ENCODE peak calls at places on chromosomes 1 and 21, in five cellular contexts. P, U, Q, D and X are unnamed samples.

GRCh38 chr1:12464627-12465056 is 153.4 kb downstream of the DHRS3 start:
- DNase-seq in P (no peak), U (no peak), Q (no peak), D (no peak), X (no peak)

GRCh38 chr1:100322436-100323211 is 29.7 kb upstream of the CDC14A start:
- DNase-seq in P (no peak), U (no peak), Q (no peak), D (peak), X (no peak)

GRCh38 chr21:29360799-29361765 is 62.4 kb downstream of the BACH1 start:
- DNase-seq in P (no peak), U (no peak), Q (no peak), D (no peak), X (no peak)

GRCh38 chr1:1927751-1928150 is 8.7 kb upstream of the TMEM52 start:
- DNase-seq in P (no peak), U (no peak), Q (no peak), D (no peak), X (no peak)

GRCh38 chr1:178650950-178651461 is 74.0 kb upstream of the RALGPS2 start:
- DNase-seq in P (no peak), U (no peak), Q (no peak), D (peak), X (no peak)

GRCh38 chr1:78401148-78401547 is 89.6 kb upstream of the PTGFR start:
- DNase-seq in P (no peak), U (no peak), Q (no peak), D (no peak), X (no peak)

GRCh38 chr1:214427871-214428277 is 123.5 kb downstream of the PTPN14 start:
- DNase-seq in P (peak), U (no peak), Q (no peak), D (peak), X (peak)

GRCh38 chr1:183470147-183470960 is 1.9 kb upstream of the SMG7 start:
- DNase-seq in P (peak), U (peak), Q (no peak), D (peak), X (peak)

GRCh38 chr1:180269848-180270766 is 40.0 kb downstream of the LHX4 start:
- DNase-seq in P (no peak), U (no peak), Q (no peak), D (peak), X (no peak)

GRCh38 chr1:201648066-201648910 is 109.4 kb downstream of the NAV1 start:
- DNase-seq in P (no peak), U (peak), Q (no peak), D (no peak), X (no peak)

GRCh38 chr1:174005032-174005431 is 17.1 kb downstream of the RC3H1 start:
- DNase-seq in P (no peak), U (no peak), Q (no peak), D (no peak), X (peak)

GRCh38 chr21:41899431-41900202 is 20.5 kb upstream of the PRDM15 start:
- DNase-seq in P (no peak), U (no peak), Q (no peak), D (no peak), X (no peak)

GRCh38 chr1:26351591-26352337 is 2.2 kb downstream of the CRYBG2 start:
- DNase-seq in P (peak), U (peak), Q (no peak), D (peak), X (no peak)

GRCh38 chr1:7008331-7008730 is 223.1 kb downstream of the CAMTA1 start:
- DNase-seq in P (no peak), U (no peak), Q (no peak), D (no peak), X (no peak)

GRCh38 chr1:18599704-18600103 is 30.9 kb upstream of the PAX7 start:
- DNase-seq in P (no peak), U (no peak), Q (no peak), D (no peak), X (no peak)

GRCh38 chr1:18592368-18592767 is 38.3 kb upstream of the PAX7 start:
- DNase-seq in P (no peak), U (no peak), Q (no peak), D (no peak), X (no peak)

GRCh38 chr1:18599096-18599495 is 31.6 kb upstream of the PAX7 start:
- DNase-seq in P (no peak), U (no peak), Q (no peak), D (no peak), X (no peak)

GRCh38 chr1:18602533-18603211 is 28.0 kb upstream of the PAX7 start:
- DNase-seq in P (no peak), U (no peak), Q (no peak), D (no peak), X (no peak)

GRCh38 chr1:18597159-18598042 is 33.2 kb upstream of the PAX7 start:
- DNase-seq in P (no peak), U (peak), Q (peak), D (peak), X (no peak)
- H3K4me3 ChIP-seq in P (no peak), U (no peak), Q (no peak), D (no peak), X (no peak)

DNA sequence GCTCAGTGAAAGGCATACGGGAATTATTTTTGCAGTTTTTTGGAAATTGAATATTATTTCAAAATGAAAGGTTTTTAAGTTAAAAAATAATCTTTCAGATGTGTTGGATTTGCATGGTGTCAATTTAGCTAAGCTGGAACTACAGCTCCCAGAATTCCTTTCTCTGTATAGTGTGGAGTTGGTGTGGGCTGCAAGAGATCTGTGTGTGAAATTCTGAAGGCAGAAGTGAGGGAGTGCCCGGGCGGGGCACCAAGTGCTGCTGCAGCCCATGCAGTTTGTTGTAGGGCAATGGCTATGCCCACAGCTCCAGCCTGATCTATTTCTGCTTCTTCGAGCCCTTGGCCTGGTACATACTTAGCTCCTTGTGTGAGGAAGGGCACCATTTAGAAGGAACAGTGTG is 60.5 kb upstream of the CSF1 start:
- DNase-seq in P (no peak), U (no peak), Q (no peak), D (no peak), X (no peak)
- TF ChIP-seq SRF in P (no peak), U (no peak), Q (no peak), D (no peak), X (no peak)

GRCh38 chr21:34687065-34687464 is 18.3 kb downstream of the CLIC6 start:
- DNase-seq in P (no peak), U (no peak), Q (no peak), D (no peak), X (no peak)
- TF ChIP-seq POLR2AphosphoS5 in P (no peak), U (no peak), Q (no peak), D (no peak), X (no peak)

GRCh38 chr1:31415658-31416057 is 2.6 kb downstream of the SERINC2 start:
- DNase-seq in P (no peak), U (no peak), Q (no peak), D (no peak), X (no peak)
- H3K4me3 ChIP-seq in P (no peak), U (no peak), Q (no peak), D (peak), X (no peak)

GRCh38 chr1:42146127-42146915 is 6.9 kb upstream of the GUCA2B start:
- DNase-seq in P (no peak), U (no peak), Q (no peak), D (no peak), X (no peak)

GRCh38 chr1:42145726-42146125 is 7.5 kb upstream of the GUCA2B start:
- DNase-seq in P (no peak), U (no peak), Q (no peak), D (no peak), X (no peak)

GRCh38 chr1:42144336-42145189 is 8.6 kb upstream of the GUCA2B start:
- DNase-seq in P (no peak), U (no peak), Q (no peak), D (no peak), X (no peak)

GRCh38 chr1:42143875-42144274 is 9.3 kb upstream of the GUCA2B start:
- DNase-seq in P (no peak), U (no peak), Q (no peak), D (no peak), X (no peak)

DNA sequence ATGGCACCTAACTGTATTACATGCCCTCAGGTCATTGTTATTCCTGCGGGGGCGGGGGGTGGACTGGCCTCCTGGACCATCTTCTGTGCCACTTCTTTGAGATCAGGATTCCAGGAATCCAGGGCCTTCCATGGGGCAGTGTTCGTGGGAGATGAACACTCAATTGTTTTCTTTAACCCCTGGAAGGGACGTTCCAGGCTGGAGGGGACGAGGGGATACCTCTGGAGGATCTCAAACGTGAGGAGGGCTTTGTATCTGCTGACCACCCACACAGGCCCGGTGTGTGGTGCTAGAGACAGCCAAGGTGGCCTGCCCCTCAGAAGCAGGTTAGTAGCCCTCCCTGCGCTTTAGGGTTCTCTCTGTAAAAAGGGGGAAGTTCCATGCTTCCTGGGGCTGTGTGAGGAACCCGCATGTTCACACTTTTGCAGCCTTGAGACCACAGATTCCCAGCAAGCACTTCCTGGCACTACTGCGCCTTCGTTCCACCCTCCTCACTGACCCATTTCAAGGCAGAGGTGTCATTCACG is 8.0 kb upstream of the GUCA2B start:
- DNase-seq in P (no peak), U (no peak), Q (no peak), D (no peak), X (no peak)
- TF ChIP-seq SRF in P (no peak), U (no peak), Q (no peak), D (no peak), X (no peak)

DNA sequence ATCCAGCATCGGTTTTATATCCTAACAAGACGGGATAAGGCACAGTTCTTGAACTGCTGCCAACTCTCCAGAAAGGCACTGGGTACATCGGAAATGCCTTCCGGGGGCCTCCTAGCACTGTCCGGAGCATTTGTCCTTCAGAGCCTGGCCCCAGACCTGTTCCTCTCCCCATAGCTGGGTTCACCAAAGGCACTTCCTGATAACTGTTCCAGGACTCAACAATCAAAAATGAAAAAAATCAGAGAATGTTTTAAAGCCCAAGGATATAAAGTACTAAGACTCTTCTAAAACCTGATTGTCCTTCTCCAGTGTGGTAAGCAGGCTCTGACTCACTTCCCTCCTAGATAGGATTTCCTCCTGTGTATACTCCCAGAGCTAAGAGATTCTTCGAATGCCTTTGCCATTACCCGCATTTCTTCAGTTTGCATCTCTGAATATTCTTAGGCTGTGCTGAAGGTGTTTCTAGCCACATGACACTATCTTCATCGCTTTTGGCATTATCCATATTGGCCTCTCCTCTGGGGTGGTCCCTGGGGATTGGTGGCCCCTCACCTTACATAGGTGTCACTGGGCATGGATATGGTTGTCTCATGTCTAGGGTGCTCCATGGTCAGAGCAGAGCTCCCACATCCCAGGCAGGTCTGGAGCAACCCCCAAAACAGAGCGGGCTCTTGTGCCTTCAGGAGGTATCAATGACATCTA is 112.9 kb downstream of the ZBTB18 start:
- DNase-seq in P (peak), U (no peak), Q (peak), D (no peak), X (no peak)
- TF ChIP-seq POLR2AphosphoS5 in P (no peak), U (no peak), Q (no peak), D (no peak), X (no peak)

GRCh38 chr1:153534226-153534932 is 1.4 kb downstream of the S100A6 start:
- DNase-seq in P (no peak), U (no peak), Q (no peak), D (no peak), X (no peak)
- H3K4me3 ChIP-seq in P (peak), U (no peak), Q (no peak), D (no peak), X (no peak)

GRCh38 chr1:60835649-60836048 is 246.7 kb upstream of the NFIA start:
- DNase-seq in P (no peak), U (no peak), Q (no peak), D (no peak), X (no peak)
- TF ChIP-seq SRF in P (no peak), U (no peak), Q (no peak), D (no peak), X (no peak)

DNA sequence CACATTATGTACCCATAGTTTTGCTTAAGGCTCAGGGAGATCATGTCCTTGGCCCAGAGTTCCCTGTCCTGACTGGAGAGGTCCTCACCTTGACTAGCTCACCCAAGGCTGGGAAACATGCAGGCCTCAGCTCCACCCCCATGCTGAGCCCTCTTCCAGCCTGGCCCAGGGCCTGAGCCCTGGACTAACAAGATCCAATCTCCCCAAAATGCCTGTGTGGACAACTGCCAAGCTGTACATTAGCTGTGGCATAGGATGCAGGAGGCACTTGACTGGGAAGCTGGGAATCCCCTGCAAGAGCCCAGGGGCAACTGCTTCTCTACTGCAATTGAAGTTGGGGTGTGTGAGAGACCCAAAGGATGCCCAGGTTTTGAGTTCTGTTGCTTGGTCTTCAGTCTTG is 2.1 kb downstream of the LINGO4 start:
- DNase-seq in P (no peak), U (no peak), Q (no peak), D (no peak), X (no peak)
- TF ChIP-seq POLR2AphosphoS5 in P (no peak), U (no peak), Q (no peak), D (no peak), X (no peak)

GRCh38 chr1:204212715-204213114 is 1.1 kb downstream of the GOLT1A start:
- DNase-seq in P (no peak), U (no peak), Q (no peak), D (no peak), X (no peak)

GRCh38 chr1:204211021-204211420 is 2.8 kb downstream of the GOLT1A start:
- DNase-seq in P (no peak), U (no peak), Q (no peak), D (no peak), X (no peak)

GRCh38 chr1:204216880-204217647 is 3.3 kb upstream of the GOLT1A start:
- DNase-seq in P (no peak), U (no peak), Q (no peak), D (no peak), X (no peak)

GRCh38 chr1:204216236-204216635 is 2.4 kb upstream of the GOLT1A start:
- DNase-seq in P (no peak), U (no peak), Q (no peak), D (no peak), X (no peak)

DNA sequence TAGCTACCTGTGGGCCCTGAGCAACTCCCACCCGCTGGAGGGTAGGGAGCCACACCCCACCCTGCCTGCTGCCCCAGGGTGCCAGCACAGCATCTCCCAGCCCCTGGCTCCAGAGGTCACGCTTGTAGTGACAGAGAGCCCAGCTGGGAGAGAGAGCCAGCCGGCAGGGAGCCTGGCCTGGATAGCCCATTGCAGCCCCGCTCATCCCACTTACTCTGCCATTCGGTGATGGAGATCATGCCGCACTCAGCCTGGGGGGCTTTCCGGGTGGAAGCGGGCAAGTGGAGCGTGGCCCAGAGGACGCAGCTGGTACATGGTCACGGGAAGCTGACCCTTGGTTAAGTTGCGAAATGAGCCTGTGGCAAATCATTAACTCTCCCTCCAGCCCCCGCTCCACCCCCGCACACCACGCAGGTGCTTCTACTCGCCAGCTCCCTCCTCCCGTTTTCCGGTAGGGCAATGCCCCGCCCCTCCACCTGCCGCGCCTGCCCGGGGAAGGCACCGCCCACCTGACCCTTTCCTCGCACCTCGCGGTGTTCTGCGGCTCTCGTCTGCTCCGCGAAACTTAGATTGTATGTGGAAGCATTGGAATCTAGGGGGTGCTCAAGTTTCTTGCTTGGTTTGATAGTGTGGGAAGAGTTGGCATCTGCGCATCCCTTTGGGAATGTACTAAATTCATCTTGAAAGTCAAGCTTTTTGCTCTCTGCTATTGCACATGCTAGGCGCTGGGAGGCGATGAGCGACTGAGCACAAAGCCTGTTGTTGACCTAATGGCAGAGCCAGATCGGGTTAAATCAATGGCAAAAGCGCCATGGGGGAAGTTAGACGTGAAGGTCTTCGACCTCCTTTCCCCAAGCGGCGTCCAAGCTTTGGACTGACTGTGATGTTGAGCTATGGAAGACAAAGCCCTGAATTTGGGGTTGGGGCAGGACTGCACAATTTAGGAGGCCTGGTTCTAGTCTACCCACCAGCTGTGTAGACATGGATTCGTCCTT is at the start of gene GOLT1A:
- DNase-seq in P (peak), U (peak), Q (peak), D (peak), X (peak)
- H3K4me3 ChIP-seq in P (peak), U (no peak), Q (peak), D (peak), X (no peak)